ENCODE peak calls at places on chromosomes 1 and 21, in nine cellular contexts. I is left lung; N is CD8-positive, alpha-beta memory T cell; B is esophagus squamous epithelium; R is heart right ventricle; Y is A549; E is endothelial cell of umbilical vein; O is tibial artery; Q is K562. T is an unnamed sample.

GRCh38 chr1:179043907-179044306 is 18.2 kb downstream of the FAM20B start:
- DNase-seq in I (no peak), N (no peak), B (no peak), R (no peak), Y (no peak), E (no peak), O (no peak), Q (no peak), T (no peak)

GRCh38 chr1:157274698-157275534 is 136.7 kb upstream of the ETV3 start:
- DNase-seq in I (no peak), N (no peak), B (no peak), R (no peak), Y (no peak), E (no peak), O (no peak), Q (peak; percentile 66), T (no peak)

GRCh38 chr1:89525169-89525855 is 683 bp downstream of the LRRC8B start:
- DNase-seq in I (peak; percentile 62), N (peak; percentile 49), B (no peak), R (peak; percentile 34), Y (peak; percentile 41), E (peak; percentile 48), O (peak; percentile 66), Q (peak; percentile 54), T (peak; percentile 25)

GRCh38 chr1:245155186-245156040 is 628 bp downstream of the KIF26B start:
- DNase-seq in I (no peak), N (peak; percentile 9), B (no peak), R (no peak), Y (peak; percentile 57), E (peak; percentile 49), O (no peak), Q (peak; percentile 31), T (no peak)

GRCh38 chr1:36927826-36928225 is 106.5 kb downstream of the GRIK3 start:
- DNase-seq in I (no peak), N (no peak), B (no peak), R (no peak), Y (no peak), E (no peak), O (no peak), Q (no peak), T (no peak)

GRCh38 chr21:37684115-37684493 is 232.2 kb downstream of the KCNJ6 start:
- DNase-seq in I (no peak), N (no peak), B (no peak), R (no peak), Y (no peak), E (no peak), O (no peak), Q (no peak), T (no peak)

GRCh38 chr1:84997667-84998600 is 1.0 kb upstream of the MCOLN2 start:
- DNase-seq in I (no peak), N (peak; percentile 17), B (no peak), R (no peak), Y (no peak), E (no peak), O (no peak), Q (no peak), T (no peak)

GRCh38 chr1:30888391-30888790 is 20.2 kb downstream of the SDC3 start:
- DNase-seq in I (peak; percentile 69), N (no peak), B (no peak), R (peak; percentile 75), Y (no peak), E (no peak), O (peak; percentile 92), Q (peak; percentile 48), T (no peak)

GRCh38 chr1:208154040-208154439 is 90.1 kb downstream of the PLXNA2 start:
- DNase-seq in I (no peak), N (no peak), B (no peak), R (no peak), Y (no peak), E (no peak), O (peak; percentile 33), Q (no peak), T (no peak)

GRCh38 chr1:243409284-243409683 is 153.4 kb downstream of the SDCCAG8 start:
- DNase-seq in I (no peak), N (no peak), B (no peak), R (no peak), Y (peak; percentile 2), E (peak; percentile 56), O (no peak), Q (peak; percentile 17), T (no peak)

GRCh38 chr1:24289937-24290595 is 29.1 kb upstream of the GRHL3 start:
- DNase-seq in I (peak; percentile 82), N (no peak), B (no peak), R (peak; percentile 85), Y (peak; percentile 51), E (peak; percentile 93), O (peak; percentile 97), Q (no peak), T (no peak)

GRCh38 chr1:24382165-24382577 is 31.4 kb downstream of the STPG1 start:
- DNase-seq in I (no peak), N (no peak), B (no peak), R (no peak), Y (no peak), E (no peak), O (no peak), Q (no peak), T (no peak)

GRCh38 chr1:47507921-47508894 is 70.4 kb downstream of the FOXD2 start:
- DNase-seq in I (no peak), N (no peak), B (no peak), R (peak; percentile 25), Y (peak; percentile 11), E (no peak), O (peak; percentile 80), Q (peak; percentile 62), T (no peak)

GRCh38 chr1:14997646-14998276 is 155.8 kb upstream of the TMEM51 start:
- DNase-seq in I (no peak), N (no peak), B (no peak), R (no peak), Y (no peak), E (no peak), O (no peak), Q (no peak), T (no peak)

GRCh38 chr1:183780159-183780558 is 24.8 kb upstream of the RGL1 start:
- DNase-seq in I (no peak), N (no peak), B (no peak), R (no peak), Y (no peak), E (no peak), O (no peak), Q (no peak), T (no peak)

GRCh38 chr1:109794319-109795132 is 30.8 kb upstream of the EPS8L3 start:
- DNase-seq in I (no peak), N (no peak), B (no peak), R (peak; percentile 5), Y (no peak), E (no peak), O (peak; percentile 57), Q (no peak), T (no peak)

GRCh38 chr1:181538836-181539235 is 55.5 kb downstream of the CACNA1E start:
- DNase-seq in I (no peak), N (no peak), B (no peak), R (no peak), Y (no peak), E (no peak), O (no peak), Q (no peak), T (no peak)

GRCh38 chr1:19648689-19649088 is 4.6 kb downstream of the NBL1 start:
- DNase-seq in I (no peak), N (no peak), B (no peak), R (no peak), Y (no peak), E (no peak), O (no peak), Q (peak; percentile 61), T (no peak)

GRCh38 chr1:205045146-205045545 is 2.1 kb downstream of the CNTN2 start:
- DNase-seq in I (no peak), N (no peak), B (no peak), R (no peak), Y (no peak), E (no peak), O (no peak), Q (no peak), T (no peak)

GRCh38 chr1:248361111-248361715 is at the start of gene OR2T4:
- DNase-seq in I (no peak), N (no peak), B (no peak), R (no peak), Y (no peak), E (no peak), O (no peak), Q (no peak), T (no peak)
- H3K9me3 ChIP-seq in I (no peaks in the 10 kb centered on the region), N (no peaks in the 10 kb centered on the region), B (no peaks in the 10 kb centered on the region), R (no peaks in the 10 kb centered on the region), Y (no peaks in the 10 kb centered on the region), E (peaks cover 9% of the 10 kb centered on the region), O (no peaks in the 10 kb centered on the region), Q (peaks cover 6% of the 10 kb centered on the region), T (peaks cover 4% of the 10 kb centered on the region)

DNA sequence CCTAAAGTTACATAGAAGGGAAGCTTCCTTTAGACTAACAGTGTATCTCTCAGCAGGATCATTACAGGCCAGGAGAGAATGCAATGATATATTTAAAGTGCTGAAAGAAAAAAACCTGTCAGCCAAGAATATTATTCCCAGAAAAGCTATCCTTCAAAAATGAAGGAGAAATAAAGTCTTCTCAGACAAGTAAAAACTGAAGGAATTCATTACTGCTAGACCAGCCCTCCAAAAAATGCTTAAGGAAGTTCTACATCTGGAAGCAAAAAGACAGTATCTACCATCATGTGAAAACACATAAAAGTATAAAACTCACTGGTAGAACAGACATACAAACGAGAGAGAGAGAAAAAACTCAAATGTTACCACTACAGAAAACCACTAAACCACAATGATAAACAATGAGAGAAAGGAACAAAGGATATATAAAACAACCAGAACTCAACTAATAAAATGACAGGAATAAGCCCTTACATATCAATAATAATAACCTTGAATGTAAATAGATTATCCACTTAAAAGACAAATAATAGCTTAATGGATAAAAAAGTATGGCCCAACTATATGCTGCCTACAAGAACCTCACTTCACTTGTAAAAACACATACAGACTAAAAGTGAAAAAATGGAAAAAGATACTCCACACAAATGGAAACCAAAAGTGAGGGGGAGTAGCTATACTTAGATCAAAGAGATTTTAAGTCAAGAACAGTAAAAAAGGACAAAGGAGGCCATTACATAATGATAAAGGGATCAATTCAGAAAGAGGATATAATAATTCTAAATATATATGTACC is 22.0 kb downstream of the NSL1 start:
- DNase-seq in I (no peak), N (no peak), B (no peak), R (no peak), Y (no peak), E (no peak), O (no peak), Q (no peak), T (no peak)
- H3K9me3 ChIP-seq in I (no peaks in the 10 kb centered on the region), N (peaks cover 11% of the 10 kb centered on the region), B (peaks cover 44% of the 10 kb centered on the region), R (no peaks in the 10 kb centered on the region), Y (peaks cover 19% of the 10 kb centered on the region), E (no peaks in the 10 kb centered on the region), O (peaks cover 22% of the 10 kb centered on the region), Q (no peaks in the 10 kb centered on the region), T (no peaks in the 10 kb centered on the region)

GRCh38 chr1:248158758-248159157 is 13.8 kb downstream of the OR2M5 start:
- DNase-seq in I (no peak), N (no peak), B (no peak), R (no peak), Y (no peak), E (no peak), O (no peak), Q (no peak), T (no peak)
- H3K9me3 ChIP-seq in I (no peaks in the 10 kb centered on the region), N (no peaks in the 10 kb centered on the region), B (peaks cover under 1% of the 10 kb centered on the region), R (peaks cover 2% of the 10 kb centered on the region), Y (peaks cover 4% of the 10 kb centered on the region), E (peaks cover 4% of the 10 kb centered on the region), O (no peaks in the 10 kb centered on the region), Q (peaks cover 2% of the 10 kb centered on the region), T (no peaks in the 10 kb centered on the region)

DNA sequence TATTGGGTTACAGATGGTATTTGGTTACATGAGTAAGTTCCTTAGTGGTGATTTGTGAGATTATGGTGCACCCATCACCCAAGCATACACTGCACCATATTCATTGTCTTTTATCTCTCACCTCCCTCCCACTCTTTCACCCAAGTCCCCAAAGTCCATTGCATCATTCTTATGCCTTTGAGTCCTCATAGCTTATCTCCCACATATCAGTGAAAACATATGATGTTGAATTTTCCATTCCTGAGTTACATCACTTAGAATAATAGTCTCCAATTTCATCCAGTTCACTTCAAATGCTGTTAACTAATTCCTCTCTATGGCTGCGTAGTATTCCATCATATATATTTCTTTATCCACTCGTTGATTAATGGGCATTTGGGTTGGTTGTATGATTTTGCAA is 36.8 kb upstream of the ZNF678 start:
- DNase-seq in I (no peak), N (no peak), B (no peak), R (no peak), Y (no peak), E (no peak), O (no peak), Q (no peak), T (no peak)
- H3K9me3 ChIP-seq in I (peaks cover 5% of the 10 kb centered on the region), N (peaks cover 16% of the 10 kb centered on the region), B (peaks cover 56% of the 10 kb centered on the region), R (no peaks in the 10 kb centered on the region), Y (peaks cover 75% of the 10 kb centered on the region), E (no peaks in the 10 kb centered on the region), O (peaks cover 40% of the 10 kb centered on the region), Q (peaks cover under 1% of the 10 kb centered on the region), T (peaks cover 4% of the 10 kb centered on the region)

T was measured in T-helper 17 cell.